ENCODE peak calls at places on chromosomes 11 and 22, in seven cellular contexts. G is NT2/D1; T is tibial artery; X is effector memory CD4-positive, alpha-beta T cell; S is lower lobe of right lung; D is PC-3; M is SJSA1. K is an unnamed sample.
A peak's percentile ranks its signal among the peaks of the same experiment; 100 is the strongest.

GRCh38 chr11:71476926-71477636 is 24.1 kb downstream of the NADSYN1 start:
- DNase-seq in M (no peak), S (no peak), T (no peak), X (no peak), D (no peak), G (no peak), K (no peak)

GRCh38 chr11:86558219-86558618 is 114.2 kb downstream of the ME3 start:
- DNase-seq in X (no peak), G (no peak), D (no peak), T (no peak), M (no peak), S (no peak), K (no peak)

GRCh38 chr22:47065756-47066615 is 303.5 kb downstream of the TBC1D22A start:
- DNase-seq in M (no peak), G (no peak), D (no peak), X (no peak), S (no peak), T (no peak), K (no peak)

GRCh38 chr11:15967966-15968365 is 388.4 kb downstream of the SOX6 start:
- DNase-seq in S (no peak), D (no peak), T (no peak), X (no peak), G (no peak), M (no peak), K (no peak)

GRCh38 chr11:19336331-19336730 is 95.6 kb upstream of the E2F8 start:
- DNase-seq in D (no peak), T (no peak), G (no peak), S (no peak), M (no peak), X (no peak), K (no peak)

GRCh38 chr11:68312780-68313573 is 586 bp downstream of the LRP5 start:
- DNase-seq in T (no peak), D (peak; percentile 10), X (no peak), G (no peak), M (no peak), S (no peak), K (no peak)

GRCh38 chr22:20650294-20651207 is 123.4 kb upstream of the SERPIND1 start:
- DNase-seq in D (no peak), M (no peak), X (no peak), T (no peak), G (no peak), S (no peak), K (peak; percentile 86)

GRCh38 chr11:58625086-58625485 is 2.6 kb downstream of the CNTF start:
- DNase-seq in T (no peak), G (no peak), M (no peak), D (no peak), X (no peak), S (no peak), K (no peak)

GRCh38 chr11:78414321-78415051 is 3.1 kb downstream of the GAB2 start:
- DNase-seq in D (peak; percentile 64), T (no peak), S (no peak), X (no peak), G (no peak), M (no peak), K (no peak)

GRCh38 chr11:15800121-15800800 is 556.1 kb downstream of the SOX6 start:
- DNase-seq in D (peak; percentile 4), X (no peak), T (peak; percentile 70), G (no peak), S (peak; percentile 69), M (peak; percentile 55), K (no peak)

GRCh38 chr11:587978-588380 is 11.7 kb downstream of the PHRF1 start:
- DNase-seq in G (no peak), X (peak; percentile 50), D (no peak), M (no peak), T (no peak), S (peak; percentile 77), K (no peak)

GRCh38 chr22:17375914-17376614 is 6.8 kb downstream of the CECR2 start:
- DNase-seq in X (no peak), D (no peak), M (no peak), G (no peak), S (no peak), T (no peak), K (no peak)
- H3K27me3 ChIP-seq in X (peaks cover under 1% of the 10 kb centered on the region), D (peaks cover 60% of the 10 kb centered on the region), M (peaks cover 39% of the 10 kb centered on the region), G (no peaks in the 10 kb centered on the region), S (peaks cover 17% of the 10 kb centered on the region), T (no peaks in the 10 kb centered on the region), K (no peaks in the 10 kb centered on the region)

DNA sequence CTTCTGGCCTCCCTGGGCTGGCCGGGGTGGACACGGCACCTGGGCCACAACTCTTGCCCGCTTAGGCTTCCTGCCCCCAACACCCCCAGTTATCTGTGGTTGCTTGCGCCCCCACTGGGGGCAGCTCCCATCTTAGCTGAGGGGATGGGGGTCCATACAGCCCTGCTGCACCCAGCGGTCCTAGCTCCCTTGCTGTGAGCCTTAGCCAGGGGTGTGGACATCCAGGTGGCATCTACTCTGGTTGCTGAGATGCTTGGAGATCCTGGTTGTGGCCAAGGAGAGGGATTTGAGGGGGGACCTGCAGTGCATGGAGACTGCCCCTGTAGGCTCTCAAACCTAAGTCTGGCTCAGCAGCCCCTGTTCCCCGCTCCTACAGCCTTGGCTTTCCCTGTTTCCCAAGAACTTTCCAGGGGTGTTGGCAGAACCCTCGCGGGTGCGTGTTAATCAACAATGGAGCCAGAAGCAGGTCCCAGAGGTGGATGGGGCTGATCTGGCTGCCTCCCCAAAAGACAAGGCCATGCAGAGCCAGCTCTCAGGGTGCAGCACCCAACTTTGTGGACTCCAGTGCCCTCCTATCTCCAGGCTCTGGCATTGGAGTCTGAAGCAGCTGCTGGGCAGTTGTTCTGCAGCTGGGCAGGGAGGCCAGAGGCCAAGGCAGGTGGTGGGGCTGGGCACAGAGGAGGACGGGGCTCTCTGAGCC is 3.3 kb downstream of the KCNQ1 start:
- DNase-seq in D (no peak), M (no peak), T (no peak), G (no peak), X (no peak), S (no peak), K (no peak)
- H3K27me3 ChIP-seq in D (peaks cover 7% of the 10 kb centered on the region), M (peaks cover 95% of the 10 kb centered on the region), T (no peaks in the 10 kb centered on the region), G (peaks cover 87% of the 10 kb centered on the region), X (no peaks in the 10 kb centered on the region), S (peaks cover 4% of the 10 kb centered on the region), K (peaks cover 24% of the 10 kb centered on the region)

GRCh38 chr22:48841881-48842582 is 985.6 kb downstream of the BRD1 start:
- DNase-seq in S (no peak), X (no peak), G (no peak), T (no peak), D (no peak), M (no peak), K (no peak)
- H3K27me3 ChIP-seq in S (peaks cover 14% of the 10 kb centered on the region), X (no peaks in the 10 kb centered on the region), G (no peaks in the 10 kb centered on the region), T (no peaks in the 10 kb centered on the region), D (no peaks in the 10 kb centered on the region), M (no peaks in the 10 kb centered on the region), K (no peaks in the 10 kb centered on the region)

DNA sequence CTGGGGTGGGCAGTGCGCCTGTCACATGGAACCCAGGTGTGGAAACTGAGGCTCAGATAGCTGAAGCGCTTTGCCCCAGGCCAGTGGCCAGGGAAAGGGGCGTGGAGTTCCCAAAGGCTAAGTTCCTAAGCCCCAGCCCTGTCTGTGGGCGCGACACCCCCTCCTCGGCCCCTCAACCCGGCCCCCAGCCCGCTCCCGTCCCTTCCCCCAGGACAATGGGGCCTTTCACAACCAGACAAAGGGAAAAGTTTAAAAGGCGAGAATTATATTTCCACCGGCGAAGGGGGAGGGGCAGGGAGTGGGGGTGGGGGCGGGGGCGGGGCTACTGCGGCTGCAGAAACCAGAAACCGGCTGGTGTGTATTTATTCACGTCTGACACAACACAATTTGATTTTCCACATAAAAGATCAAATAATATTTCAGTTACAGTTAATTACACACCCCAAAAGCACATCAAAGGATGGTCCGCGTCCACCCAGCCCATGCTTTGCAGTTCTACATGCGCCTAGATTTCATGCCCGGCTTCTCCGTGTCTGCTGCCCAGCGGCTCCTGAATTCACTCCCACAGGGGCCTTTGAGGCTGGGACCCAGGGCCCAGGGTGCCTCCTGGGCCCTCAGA is 192.0 kb downstream of the MN1 start:
- DNase-seq in M (no peak), G (no peak), D (no peak), T (no peak), S (no peak), X (no peak), K (no peak)
- H3K27me3 ChIP-seq in M (peaks cover 20% of the 10 kb centered on the region), G (no peaks in the 10 kb centered on the region), D (no peaks in the 10 kb centered on the region), T (no peaks in the 10 kb centered on the region), S (peaks cover 21% of the 10 kb centered on the region), X (peaks cover 2% of the 10 kb centered on the region), K (peaks cover 34% of the 10 kb centered on the region)

K was measured in esophagus muscularis mucosa.